ENCODE peak calls at places on chromosomes 11 and 22, in four cellular contexts. One of them, this sample, is unnamed.
A peak's percentile ranks its signal among the peaks of the same experiment; 100 is the strongest.

GRCh38 chr11:131649861-131650260 is 279.4 kb downstream of the NTM start:
- DNase-seq in astrocyte of the cerebellum: no peak
- DNase-seq in AG08395: no peak
- DNase-seq in brain microvascular endothelial cell: no peak
- DNase-seq in this sample: no peak

GRCh38 chr22:43002198-43002577 is 12.8 kb downstream of the PACSIN2 start:
- DNase-seq in astrocyte of the cerebellum: no peak
- DNase-seq in brain microvascular endothelial cell: peak; percentile 58
- DNase-seq in AG08395: peak; percentile 31
- DNase-seq in this sample: no peak

GRCh38 chr22:17781319-17782031 is 7.2 kb upstream of the BID start:
- DNase-seq in astrocyte of the cerebellum: peak; percentile 61
- DNase-seq in brain microvascular endothelial cell: peak; percentile 81
- DNase-seq in AG08395: peak; percentile 91
- DNase-seq in this sample: peak; percentile 74

GRCh38 chr11:115929618-115930129 is 425.5 kb upstream of the CADM1 start:
- DNase-seq in AG08395: no peak
- DNase-seq in brain microvascular endothelial cell: no peak
- DNase-seq in astrocyte of the cerebellum: no peak
- DNase-seq in this sample: no peak

GRCh38 chr11:62806611-62807121 is 1.4 kb upstream of the NXF1 start:
- DNase-seq in AG08395: no peak
- DNase-seq in astrocyte of the cerebellum: no peak
- DNase-seq in brain microvascular endothelial cell: no peak
- DNase-seq in this sample: peak; percentile 36

GRCh38 chr22:23117890-23118646 is 23.7 kb downstream of the RSPH14 start:
- DNase-seq in AG08395: no peak
- DNase-seq in brain microvascular endothelial cell: no peak
- DNase-seq in astrocyte of the cerebellum: no peak
- DNase-seq in this sample: no peak

GRCh38 chr11:108891909-108892511 is 227.1 kb downstream of the DDX10 start:
- DNase-seq in AG08395: no peak
- DNase-seq in brain microvascular endothelial cell: no peak
- DNase-seq in astrocyte of the cerebellum: no peak
- DNase-seq in this sample: no peak

GRCh38 chr11:76919887-76920746 is 59.4 kb downstream of the ACER3 start:
- DNase-seq in AG08395: peak; percentile 86
- DNase-seq in brain microvascular endothelial cell: peak; percentile 77
- DNase-seq in astrocyte of the cerebellum: peak; percentile 85
- DNase-seq in this sample: peak; percentile 41

GRCh38 chr11:2794947-2795346 is 90.6 kb downstream of the CDKN1C start:
- DNase-seq in AG08395: no peak
- DNase-seq in astrocyte of the cerebellum: no peak
- DNase-seq in brain microvascular endothelial cell: no peak
- DNase-seq in this sample: no peak

GRCh38 chr11:12508151-12508740 is 130.9 kb downstream of the PARVA start:
- DNase-seq in AG08395: peak; percentile 87
- DNase-seq in astrocyte of the cerebellum: peak; percentile 16
- DNase-seq in brain microvascular endothelial cell: peak; percentile 35
- DNase-seq in this sample: no peak

GRCh38 chr11:31110825-31111224 is 258.7 kb downstream of the DCDC1 start:
- DNase-seq in astrocyte of the cerebellum: no peak
- DNase-seq in AG08395: no peak
- DNase-seq in brain microvascular endothelial cell: no peak
- DNase-seq in this sample: no peak

GRCh38 chr11:131629925-131630324 is 259.5 kb downstream of the NTM start:
- DNase-seq in AG08395: no peak
- DNase-seq in astrocyte of the cerebellum: no peak
- DNase-seq in brain microvascular endothelial cell: no peak
- DNase-seq in this sample: no peak

GRCh38 chr11:75577198-75577597 is 15.1 kb downstream of the SERPINH1 start:
- DNase-seq in astrocyte of the cerebellum: no peak
- DNase-seq in AG08395: peak; percentile 69
- DNase-seq in brain microvascular endothelial cell: no peak
- DNase-seq in this sample: no peak

GRCh38 chr11:72848846-72849466 is 34.7 kb downstream of the ATG16L2 start:
- DNase-seq in astrocyte of the cerebellum: no peak
- DNase-seq in brain microvascular endothelial cell: no peak
- DNase-seq in AG08395: peak; percentile 41
- DNase-seq in this sample: no peak

GRCh38 chr11:32100495-32100894 is 9.6 kb downstream of the RCN1 start:
- DNase-seq in brain microvascular endothelial cell: peak; percentile 39
- DNase-seq in AG08395: no peak
- DNase-seq in astrocyte of the cerebellum: no peak
- DNase-seq in this sample: peak; percentile 46

GRCh38 chr22:23621082-23621780 is 10.9 kb downstream of the DRICH1 start:
- DNase-seq in astrocyte of the cerebellum: no peak
- DNase-seq in brain microvascular endothelial cell: no peak
- DNase-seq in AG08395: no peak
- DNase-seq in this sample: no peak

GRCh38 chr11:2885017-2885675 is 429 bp downstream of the CDKN1C start:
- DNase-seq in AG08395: peak; percentile 67
- DNase-seq in astrocyte of the cerebellum: no peak
- DNase-seq in brain microvascular endothelial cell: no peak
- DNase-seq in this sample: no peak

GRCh38 chr22:38429460-38430128 is 25.4 kb downstream of the KCNJ4 start:
- DNase-seq in astrocyte of the cerebellum: no peak
- DNase-seq in brain microvascular endothelial cell: no peak
- DNase-seq in AG08395: no peak
- DNase-seq in this sample: no peak

GRCh38 chr22:46079093-46079860 is 71.0 kb upstream of the PPARA start:
- DNase-seq in brain microvascular endothelial cell: no peak
- DNase-seq in astrocyte of the cerebellum: no peak
- DNase-seq in AG08395: no peak
- DNase-seq in this sample: no peak

GRCh38 chr11:37755526-37755925 is 1157.5 kb upstream of the RAG2 start:
- DNase-seq in astrocyte of the cerebellum: no peak
- DNase-seq in AG08395: no peak
- DNase-seq in brain microvascular endothelial cell: no peak
- DNase-seq in this sample: peak; percentile 11

This sample was measured in skeletal muscle cell.